ENCODE peak calls at places on chromosomes 12 and 14, in eight cellular contexts. K is RWPE2, N is endothelial cell, G is EL, U is mesothelial cell of epicardium, W is T follicular helper cell, X is cardiac muscle cell, T is adrenal gland. P is an unnamed sample.

GRCh38 chr14:75494898-75495297 is 27.4 kb upstream of the BATF start:
- DNase-seq in K (no peak), N (no peak), G (no peak), U (no peak), W (no peak), X (no peak), T (no peak), P (no peak)

GRCh38 chr12:64670856-64671639 is 60.8 kb downstream of the RASSF3 start:
- DNase-seq in K (no peak), N (no peak), G (peak), U (no peak), W (no peak), X (peak), T (peak), P (no peak)

GRCh38 chr12:113860059-113860820 is 105.9 kb downstream of the RBM19 start:
- DNase-seq in K (no peak), N (no peak), G (no peak), U (no peak), W (no peak), X (no peak), T (no peak), P (no peak)

GRCh38 chr12:121253638-121254335 is 42.7 kb downstream of the CAMKK2 start:
- DNase-seq in K (no peak), N (no peak), G (no peak), U (no peak), W (no peak), X (no peak), T (no peak), P (no peak)

GRCh38 chr12:108833355-108833733 is 24.0 kb downstream of the SSH1 start:
- DNase-seq in K (peak), N (no peak), G (peak), U (no peak), W (no peak), X (peak), T (no peak), P (no peak)

GRCh38 chr14:53338192-53338591 is 185.1 kb upstream of the DDHD1 start:
- DNase-seq in K (no peak), N (no peak), G (peak), U (no peak), W (no peak), X (no peak), T (no peak), P (no peak)

GRCh38 chr12:43921666-43922337 is 85.9 kb downstream of the TMEM117 start:
- DNase-seq in K (no peak), N (no peak), G (peak), U (no peak), W (no peak), X (no peak), T (no peak), P (no peak)

GRCh38 chr12:107492393-107493134 is 193.0 kb upstream of the PWP1 start:
- DNase-seq in K (no peak), N (no peak), G (no peak), U (no peak), W (no peak), X (peak), T (peak), P (no peak)

GRCh38 chr12:89756638-89757321 is 48.1 kb upstream of the ATP2B1 start:
- DNase-seq in K (no peak), N (no peak), G (peak), U (no peak), W (no peak), X (no peak), T (peak), P (no peak)

GRCh38 chr12:93226356-93226755 is 151.4 kb upstream of the NUDT4 start:
- DNase-seq in K (no peak), N (no peak), G (peak), U (no peak), W (no peak), X (no peak), T (no peak), P (no peak)

GRCh38 chr14:45664668-45665356 is 411.8 kb upstream of the MIS18BP1 start:
- DNase-seq in K (no peak), N (peak), G (no peak), U (no peak), W (no peak), X (no peak), T (no peak), P (no peak)

GRCh38 chr14:92615451-92615850 is 101.9 kb downstream of the RIN3 start:
- DNase-seq in K (no peak), N (no peak), G (no peak), U (no peak), W (peak), X (no peak), T (no peak), P (peak)

P was measured in T-helper 1 cell.